ENCODE peak calls at places on chromosomes 4 and X, in seven cellular contexts. One of them, this sample, is unnamed.

GRCh38 chr4:187357045-187357643 is 633.5 kb upstream of the FAT1 start:
- DNase-seq in H7: no peak
- DNase-seq in BJ: no peak
- DNase-seq in thyroid gland: no peak
- DNase-seq in CD8-positive, alpha-beta memory T cell: no peak
- DNase-seq in upper lobe of right lung: no peak
- DNase-seq in SJCRH30: no peak
- DNase-seq in this sample: no peak

GRCh38 chr4:99201687-99202086 is 17.4 kb downstream of the ADH6 start:
- DNase-seq in SJCRH30: no peak
- DNase-seq in CD8-positive, alpha-beta memory T cell: no peak
- DNase-seq in BJ: no peak
- DNase-seq in thyroid gland: no peak
- DNase-seq in upper lobe of right lung: no peak
- DNase-seq in H7: no peak
- DNase-seq in this sample: no peak

GRCh38 chr4:8038083-8038482 is 98.4 kb upstream of the AFAP1 start:
- DNase-seq in H7: no peak
- DNase-seq in upper lobe of right lung: no peak
- DNase-seq in SJCRH30: no peak
- DNase-seq in CD8-positive, alpha-beta memory T cell: no peak
- DNase-seq in thyroid gland: no peak
- DNase-seq in BJ: no peak
- DNase-seq in this sample: no peak

GRCh38 chr4:48588230-48588943 is 98.3 kb downstream of the ZAR1 start:
- DNase-seq in thyroid gland: no peak
- DNase-seq in SJCRH30: no peak
- DNase-seq in CD8-positive, alpha-beta memory T cell: no peak
- DNase-seq in upper lobe of right lung: no peak
- DNase-seq in BJ: no peak
- DNase-seq in H7: no peak
- DNase-seq in this sample: no peak

GRCh38 chr4:169225812-169226211 is 44.9 kb downstream of the SH3RF1 start:
- DNase-seq in SJCRH30: no peak
- DNase-seq in BJ: no peak
- DNase-seq in upper lobe of right lung: no peak
- DNase-seq in thyroid gland: no peak
- DNase-seq in H7: no peak
- DNase-seq in CD8-positive, alpha-beta memory T cell: no peak
- DNase-seq in this sample: no peak

GRCh38 chrX:118448273-118448783 is 47.3 kb upstream of the DOCK11 start:
- DNase-seq in upper lobe of right lung: no peak
- DNase-seq in thyroid gland: no peak
- DNase-seq in SJCRH30: no peak
- DNase-seq in BJ: no peak
- DNase-seq in CD8-positive, alpha-beta memory T cell: no peak
- DNase-seq in H7: no peak
- DNase-seq in this sample: no peak

GRCh38 chr4:26362745-26363439 is 42.1 kb downstream of the RBPJ start:
- DNase-seq in BJ: no peak
- DNase-seq in H7: no peak
- DNase-seq in thyroid gland: no peak
- DNase-seq in SJCRH30: no peak
- DNase-seq in CD8-positive, alpha-beta memory T cell: no peak
- DNase-seq in upper lobe of right lung: no peak
- DNase-seq in this sample: no peak

GRCh38 chr4:31334086-31334910 is 614.1 kb downstream of the PCDH7 start:
- DNase-seq in H7: no peak
- DNase-seq in BJ: peak; percentile 69
- DNase-seq in SJCRH30: no peak
- DNase-seq in upper lobe of right lung: no peak
- DNase-seq in thyroid gland: no peak
- DNase-seq in CD8-positive, alpha-beta memory T cell: no peak
- DNase-seq in this sample: no peak

GRCh38 chr4:89331197-89331596 is 23.6 kb upstream of the GPRIN3 start:
- DNase-seq in thyroid gland: no peak
- DNase-seq in CD8-positive, alpha-beta memory T cell: no peak
- DNase-seq in BJ: no peak
- DNase-seq in H7: no peak
- DNase-seq in SJCRH30: no peak
- DNase-seq in upper lobe of right lung: no peak
- DNase-seq in this sample: no peak

GRCh38 chr4:5797866-5798265 is 86.9 kb downstream of the EVC start:
- DNase-seq in SJCRH30: no peak
- DNase-seq in H7: peak; percentile 10
- DNase-seq in BJ: no peak
- DNase-seq in CD8-positive, alpha-beta memory T cell: no peak
- DNase-seq in thyroid gland: no peak
- DNase-seq in upper lobe of right lung: no peak
- DNase-seq in this sample: no peak

GRCh38 chr4:36439556-36439955 is 158.1 kb downstream of the DTHD1 start:
- DNase-seq in BJ: no peak
- DNase-seq in CD8-positive, alpha-beta memory T cell: no peak
- DNase-seq in upper lobe of right lung: no peak
- DNase-seq in thyroid gland: no peak
- DNase-seq in H7: no peak
- DNase-seq in SJCRH30: no peak
- DNase-seq in this sample: no peak

GRCh38 chr4:163587867-163588266 is 93.4 kb downstream of the TMA16 start:
- DNase-seq in CD8-positive, alpha-beta memory T cell: no peak
- DNase-seq in upper lobe of right lung: no peak
- DNase-seq in H7: peak; percentile 18
- DNase-seq in SJCRH30: peak; percentile 16
- DNase-seq in BJ: no peak
- DNase-seq in thyroid gland: no peak
- DNase-seq in this sample: no peak

GRCh38 chr4:155514628-155515027 is 137.9 kb upstream of the MAP9 start:
- DNase-seq in thyroid gland: no peak
- DNase-seq in upper lobe of right lung: no peak
- DNase-seq in SJCRH30: no peak
- DNase-seq in BJ: no peak
- DNase-seq in CD8-positive, alpha-beta memory T cell: no peak
- DNase-seq in H7: no peak
- DNase-seq in this sample: no peak

GRCh38 chrX:69221239-69222102 is 56.2 kb upstream of the PJA1 start:
- DNase-seq in BJ: no peak
- DNase-seq in CD8-positive, alpha-beta memory T cell: no peak
- DNase-seq in H7: peak; percentile 88
- DNase-seq in thyroid gland: no peak
- DNase-seq in upper lobe of right lung: no peak
- DNase-seq in SJCRH30: no peak
- DNase-seq in this sample: no peak
- H3K4me3 ChIP-seq in BJ: no peak overlapping the region
- H3K4me3 ChIP-seq in CD8-positive, alpha-beta memory T cell: no peak overlapping the region
- H3K4me3 ChIP-seq in H7: no peak overlapping the region
- H3K4me3 ChIP-seq in thyroid gland: no peak overlapping the region
- H3K4me3 ChIP-seq in upper lobe of right lung: no peak overlapping the region
- H3K4me3 ChIP-seq in SJCRH30: no peak overlapping the region
- H3K4me3 ChIP-seq in this sample: no peak overlapping the region

GRCh38 chr4:114250439-114250891 is 271.0 kb upstream of the ARSJ start:
- DNase-seq in BJ: no peak
- DNase-seq in thyroid gland: no peak
- DNase-seq in CD8-positive, alpha-beta memory T cell: no peak
- DNase-seq in upper lobe of right lung: no peak
- DNase-seq in H7: no peak
- DNase-seq in SJCRH30: no peak
- DNase-seq in this sample: no peak

GRCh38 chr4:114249561-114250356 is 270.3 kb upstream of the ARSJ start:
- DNase-seq in SJCRH30: no peak
- DNase-seq in CD8-positive, alpha-beta memory T cell: no peak
- DNase-seq in thyroid gland: no peak
- DNase-seq in BJ: no peak
- DNase-seq in upper lobe of right lung: no peak
- DNase-seq in H7: no peak
- DNase-seq in this sample: no peak

GRCh38 chr4:114251020-114251419 is 271.6 kb upstream of the ARSJ start:
- DNase-seq in SJCRH30: no peak
- DNase-seq in thyroid gland: no peak
- DNase-seq in upper lobe of right lung: no peak
- DNase-seq in CD8-positive, alpha-beta memory T cell: no peak
- DNase-seq in BJ: no peak
- DNase-seq in H7: no peak
- DNase-seq in this sample: no peak

GRCh38 chr4:114257516-114257915 is 278.1 kb upstream of the ARSJ start:
- DNase-seq in H7: no peak
- DNase-seq in thyroid gland: no peak
- DNase-seq in BJ: no peak
- DNase-seq in CD8-positive, alpha-beta memory T cell: no peak
- DNase-seq in upper lobe of right lung: no peak
- DNase-seq in SJCRH30: no peak
- DNase-seq in this sample: no peak

GRCh38 chr4:114252499-114252898 is 273.1 kb upstream of the ARSJ start:
- DNase-seq in BJ: no peak
- DNase-seq in thyroid gland: no peak
- DNase-seq in H7: no peak
- DNase-seq in SJCRH30: no peak
- DNase-seq in upper lobe of right lung: no peak
- DNase-seq in CD8-positive, alpha-beta memory T cell: no peak
- DNase-seq in this sample: no peak
- H3K4me3 ChIP-seq in BJ: no peak overlapping the region
- H3K4me3 ChIP-seq in thyroid gland: no peak overlapping the region
- H3K4me3 ChIP-seq in H7: no peak overlapping the region
- H3K4me3 ChIP-seq in SJCRH30: no peak overlapping the region
- H3K4me3 ChIP-seq in upper lobe of right lung: no peak overlapping the region
- H3K4me3 ChIP-seq in CD8-positive, alpha-beta memory T cell: no peak overlapping the region
- H3K4me3 ChIP-seq in this sample: no peak overlapping the region

GRCh38 chr4:133150643-133151300 is 1.7 kb downstream of the PCDH10 start:
- DNase-seq in BJ: no peak
- DNase-seq in SJCRH30: no peak
- DNase-seq in CD8-positive, alpha-beta memory T cell: no peak
- DNase-seq in thyroid gland: peak; percentile 13
- DNase-seq in upper lobe of right lung: no peak
- DNase-seq in H7: peak; percentile 58
- DNase-seq in this sample: peak; percentile 70
- H3K4me3 ChIP-seq in BJ: peak overlapping the region; percentile 58
- H3K4me3 ChIP-seq in SJCRH30: peak overlapping the region; percentile 53
- H3K4me3 ChIP-seq in CD8-positive, alpha-beta memory T cell: no peak overlapping the region
- H3K4me3 ChIP-seq in thyroid gland: no peak overlapping the region
- H3K4me3 ChIP-seq in upper lobe of right lung: peak overlapping the region; percentile 14
- H3K4me3 ChIP-seq in H7: peak overlapping the region; percentile 66
- H3K4me3 ChIP-seq in this sample: peak overlapping the region; percentile 78

GRCh38 chr4:177315767-177316490 is 6.3 kb downstream of the NEIL3 start:
- DNase-seq in upper lobe of right lung: no peak
- DNase-seq in BJ: no peak
- DNase-seq in CD8-positive, alpha-beta memory T cell: no peak
- DNase-seq in SJCRH30: no peak
- DNase-seq in H7: no peak
- DNase-seq in thyroid gland: no peak
- DNase-seq in this sample: no peak
- H3K4me3 ChIP-seq in upper lobe of right lung: no peak overlapping the region
- H3K4me3 ChIP-seq in BJ: no peak overlapping the region
- H3K4me3 ChIP-seq in CD8-positive, alpha-beta memory T cell: peak overlapping the region; percentile 18
- H3K4me3 ChIP-seq in SJCRH30: no peak overlapping the region
- H3K4me3 ChIP-seq in H7: no peak overlapping the region
- H3K4me3 ChIP-seq in thyroid gland: no peak overlapping the region
- H3K4me3 ChIP-seq in this sample: no peak overlapping the region

DNA sequence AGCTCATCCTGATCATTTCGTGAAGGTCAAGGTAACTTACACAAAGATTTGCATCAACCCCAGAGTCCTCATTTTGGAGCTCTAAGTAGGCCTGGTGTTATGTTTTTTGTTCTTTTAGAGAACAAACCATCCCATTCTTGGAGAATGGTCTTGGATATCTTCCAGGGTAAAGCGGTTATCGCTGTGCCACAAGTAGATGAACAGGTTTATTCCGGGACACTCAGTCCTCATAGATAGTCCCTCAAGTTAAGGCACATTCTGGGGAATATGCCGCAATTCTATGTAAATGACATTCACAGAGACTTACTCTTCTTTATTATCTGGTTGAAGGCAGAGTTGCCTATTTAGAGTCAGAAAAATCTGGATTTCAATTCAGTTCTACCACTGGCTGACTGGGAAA is 95.0 kb upstream of the FTHL17 start:
- DNase-seq in BJ: no peak
- DNase-seq in upper lobe of right lung: no peak
- DNase-seq in CD8-positive, alpha-beta memory T cell: no peak
- DNase-seq in thyroid gland: no peak
- DNase-seq in SJCRH30: no peak
- DNase-seq in H7: no peak
- DNase-seq in this sample: no peak
- H3K4me3 ChIP-seq in BJ: no peak overlapping the region
- H3K4me3 ChIP-seq in upper lobe of right lung: no peak overlapping the region
- H3K4me3 ChIP-seq in CD8-positive, alpha-beta memory T cell: no peak overlapping the region
- H3K4me3 ChIP-seq in thyroid gland: no peak overlapping the region
- H3K4me3 ChIP-seq in SJCRH30: no peak overlapping the region
- H3K4me3 ChIP-seq in H7: no peak overlapping the region
- H3K4me3 ChIP-seq in this sample: no peak overlapping the region

DNA sequence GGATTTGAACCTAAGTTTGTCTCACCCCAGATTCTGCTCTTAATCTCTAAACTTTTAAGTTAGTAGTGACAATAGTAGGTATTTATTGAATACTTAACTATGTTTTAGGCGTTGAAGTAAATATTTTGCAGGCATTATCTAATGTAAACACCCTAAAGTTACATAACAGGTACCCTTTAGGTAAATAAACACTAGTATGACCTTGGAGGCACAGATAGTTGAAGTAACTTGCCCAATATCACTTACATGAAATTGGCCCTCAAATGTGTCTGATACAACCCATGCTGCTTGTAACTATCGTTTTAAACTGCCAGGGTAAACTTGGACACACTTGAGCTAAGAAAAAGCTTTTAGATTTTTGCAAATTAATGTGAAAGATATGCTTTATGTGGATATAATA is 3.0 kb downstream of the HPRT1 start:
- DNase-seq in SJCRH30: no peak
- DNase-seq in upper lobe of right lung: no peak
- DNase-seq in BJ: no peak
- DNase-seq in CD8-positive, alpha-beta memory T cell: no peak
- DNase-seq in H7: no peak
- DNase-seq in thyroid gland: no peak
- DNase-seq in this sample: no peak
- H3K4me3 ChIP-seq in SJCRH30: no peak overlapping the region
- H3K4me3 ChIP-seq in upper lobe of right lung: no peak overlapping the region
- H3K4me3 ChIP-seq in BJ: no peak overlapping the region
- H3K4me3 ChIP-seq in CD8-positive, alpha-beta memory T cell: no peak overlapping the region
- H3K4me3 ChIP-seq in H7: no peak overlapping the region
- H3K4me3 ChIP-seq in thyroid gland: no peak overlapping the region
- H3K4me3 ChIP-seq in this sample: no peak overlapping the region

GRCh38 chr4:70583952-70584834 is 7.9 kb upstream of the AMBN start:
- DNase-seq in SJCRH30: no peak
- DNase-seq in upper lobe of right lung: no peak
- DNase-seq in BJ: no peak
- DNase-seq in thyroid gland: no peak
- DNase-seq in CD8-positive, alpha-beta memory T cell: no peak
- DNase-seq in H7: no peak
- DNase-seq in this sample: no peak
- H3K4me3 ChIP-seq in SJCRH30: no peak overlapping the region
- H3K4me3 ChIP-seq in upper lobe of right lung: no peak overlapping the region
- H3K4me3 ChIP-seq in BJ: no peak overlapping the region
- H3K4me3 ChIP-seq in thyroid gland: no peak overlapping the region
- H3K4me3 ChIP-seq in CD8-positive, alpha-beta memory T cell: no peak overlapping the region
- H3K4me3 ChIP-seq in H7: no peak overlapping the region
- H3K4me3 ChIP-seq in this sample: no peak overlapping the region